ENCODE peak calls at places on chromosomes 16 and 17, in nine cellular contexts. Q is HS-5, Y is activated gamma-delta T cell treated with Interleukin-2 at 50 U/mL for 16 hours, E is memory B cell, C is GM13977, T is ovary, V is right lobe of liver, U is AG04450, N is fibroblast of pulmonary artery. O is an unnamed sample.

GRCh38 chr17:49285716-49286115 is 55.1 kb upstream of the PHOSPHO1 start:
- DNase-seq in Q (no peak), Y (no peak), E (no peak), C (no peak), T (no peak), V (peak), U (no peak), N (no peak), O (no peak)

GRCh38 chr16:19559242-19559910 is 3.9 kb downstream of the VPS35L start:
- DNase-seq in Q (peak), Y (peak), E (peak), C (peak), T (no peak), V (no peak), U (peak), N (peak), O (peak)

GRCh38 chr17:83032781-83033180 is 46.6 kb upstream of the METRNL start:
- DNase-seq in Q (no peak), Y (no peak), E (no peak), C (no peak), T (no peak), V (no peak), U (no peak), N (no peak), O (no peak)

GRCh38 chr17:2053380-2054261 is 1.3 kb upstream of the HIC1 start:
- DNase-seq in Q (no peak), Y (peak), E (peak), C (peak), T (peak), V (peak), U (no peak), N (peak), O (peak)

GRCh38 chr16:81449899-81450608 is 5.4 kb downstream of the CMIP start:
- DNase-seq in Q (no peak), Y (no peak), E (no peak), C (no peak), T (no peak), V (no peak), U (no peak), N (no peak), O (no peak)

GRCh38 chr16:75402821-75403475 is 30.4 kb downstream of the CFDP1 start:
- DNase-seq in Q (peak), Y (no peak), E (no peak), C (peak), T (no peak), V (no peak), U (no peak), N (peak), O (peak)

GRCh38 chr16:88651276-88651988 is 579 bp upstream of the CYBA start:
- DNase-seq in Q (no peak), Y (peak), E (peak), C (peak), T (no peak), V (peak), U (no peak), N (no peak), O (peak)

GRCh38 chr17:8073627-8074485 is 13.7 kb downstream of the ALOX12B start:
- DNase-seq in Q (no peak), Y (peak), E (peak), C (peak), T (peak), V (peak), U (no peak), N (peak), O (peak)

GRCh38 chr16:62445909-62446308 is 409.7 kb upstream of the CDH8 start:
- DNase-seq in Q (no peak), Y (no peak), E (no peak), C (no peak), T (no peak), V (no peak), U (no peak), N (no peak), O (no peak)

GRCh38 chr16:83002351-83003334 is 375.9 kb downstream of the CDH13 start:
- DNase-seq in Q (no peak), Y (no peak), E (no peak), C (no peak), T (no peak), V (no peak), U (peak), N (peak), O (no peak)

GRCh38 chr17:74437702-74438101 is 5.8 kb downstream of the GPRC5C start:
- DNase-seq in Q (no peak), Y (no peak), E (no peak), C (no peak), T (no peak), V (no peak), U (no peak), N (peak), O (peak)